ENCODE peak calls at places on chromosome 9, in seven cellular contexts. One of them, this sample, is unnamed.

GRCh38 chr9:137679695-137680305 is 61.0 kb downstream of the EHMT1 start:
- DNase-seq in BJ: no peak
- DNase-seq in endothelial cell: no peak
- DNase-seq in LNCaP clone FGC: no peak
- DNase-seq in B cell: no peak
- DNase-seq in A549: no peak
- DNase-seq in kidney epithelial cell: no peak
- DNase-seq in this sample: no peak

GRCh38 chr9:131126059-131126426 is 657 bp downstream of the NUP214 start:
- DNase-seq in A549: no peak
- DNase-seq in B cell: no peak
- DNase-seq in kidney epithelial cell: no peak
- DNase-seq in LNCaP clone FGC: no peak
- DNase-seq in endothelial cell: no peak
- DNase-seq in BJ: no peak
- DNase-seq in this sample: no peak

GRCh38 chr9:121958530-121958929 is 134.6 kb downstream of the TTLL11 start:
- DNase-seq in kidney epithelial cell: no peak
- DNase-seq in B cell: no peak
- DNase-seq in A549: no peak
- DNase-seq in endothelial cell: no peak
- DNase-seq in BJ: no peak
- DNase-seq in LNCaP clone FGC: no peak
- DNase-seq in this sample: no peak

GRCh38 chr9:109986423-109987055 is 206.5 kb downstream of the PALM2AKAP2 start:
- DNase-seq in A549: peak
- DNase-seq in kidney epithelial cell: peak
- DNase-seq in LNCaP clone FGC: no peak
- DNase-seq in BJ: peak
- DNase-seq in B cell: no peak
- DNase-seq in endothelial cell: no peak
- DNase-seq in this sample: no peak

GRCh38 chr9:114745108-114745848 is 60.6 kb downstream of the TNFSF15 start:
- DNase-seq in A549: no peak
- DNase-seq in B cell: no peak
- DNase-seq in endothelial cell: no peak
- DNase-seq in kidney epithelial cell: no peak
- DNase-seq in BJ: no peak
- DNase-seq in LNCaP clone FGC: no peak
- DNase-seq in this sample: no peak

GRCh38 chr9:136805207-136805740 is 2.5 kb upstream of the RABL6 start:
- DNase-seq in A549: no peak
- DNase-seq in LNCaP clone FGC: no peak
- DNase-seq in B cell: no peak
- DNase-seq in kidney epithelial cell: no peak
- DNase-seq in endothelial cell: no peak
- DNase-seq in BJ: no peak
- DNase-seq in this sample: no peak

GRCh38 chr9:21465859-21466518 is 16.1 kb downstream of the IFNE start:
- DNase-seq in A549: peak
- DNase-seq in endothelial cell: peak
- DNase-seq in kidney epithelial cell: no peak
- DNase-seq in B cell: no peak
- DNase-seq in BJ: peak
- DNase-seq in LNCaP clone FGC: peak
- DNase-seq in this sample: no peak

GRCh38 chr9:98214811-98215210 is 22.4 kb upstream of the CORO2A start:
- DNase-seq in endothelial cell: no peak
- DNase-seq in BJ: no peak
- DNase-seq in kidney epithelial cell: no peak
- DNase-seq in A549: no peak
- DNase-seq in B cell: no peak
- DNase-seq in LNCaP clone FGC: no peak
- DNase-seq in this sample: no peak

GRCh38 chr9:93679536-93680444 is 103.4 kb downstream of the PHF2 start:
- DNase-seq in BJ: no peak
- DNase-seq in A549: no peak
- DNase-seq in B cell: peak
- DNase-seq in LNCaP clone FGC: no peak
- DNase-seq in kidney epithelial cell: no peak
- DNase-seq in endothelial cell: peak
- DNase-seq in this sample: peak

GRCh38 chr9:653421-653820 is 188.1 kb upstream of the DMRT1 start:
- DNase-seq in endothelial cell: no peak
- DNase-seq in A549: no peak
- DNase-seq in LNCaP clone FGC: no peak
- DNase-seq in BJ: no peak
- DNase-seq in kidney epithelial cell: no peak
- DNase-seq in B cell: no peak
- DNase-seq in this sample: no peak

GRCh38 chr9:80378669-80379293 is 807.0 kb downstream of the TLE4 start:
- DNase-seq in LNCaP clone FGC: no peak
- DNase-seq in kidney epithelial cell: no peak
- DNase-seq in B cell: no peak
- DNase-seq in BJ: no peak
- DNase-seq in endothelial cell: no peak
- DNase-seq in A549: no peak
- DNase-seq in this sample: no peak

DNA sequence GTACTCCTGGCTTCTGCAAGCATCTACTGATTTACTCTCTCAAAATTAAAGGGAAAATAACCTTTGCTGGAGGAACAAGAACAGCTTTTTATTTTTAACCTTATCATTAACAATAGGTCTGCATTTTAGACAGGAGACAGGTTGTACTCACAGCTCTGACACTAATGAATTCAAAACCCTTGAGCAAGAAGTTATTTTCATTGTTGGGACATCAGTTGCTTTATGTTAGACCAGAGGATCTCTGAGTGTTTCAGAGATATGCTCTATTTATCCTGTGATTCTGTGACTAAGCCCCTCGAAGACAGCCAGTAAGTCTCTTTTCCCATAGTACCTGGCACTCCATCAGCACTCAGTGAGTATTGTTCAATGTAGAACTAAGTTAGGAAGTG is 190.2 kb upstream of the PCSK5 start:
- DNase-seq in kidney epithelial cell: no peak
- DNase-seq in LNCaP clone FGC: no peak
- DNase-seq in B cell: no peak
- DNase-seq in endothelial cell: no peak
- DNase-seq in BJ: no peak
- DNase-seq in A549: no peak
- DNase-seq in this sample: no peak
- TF ChIP-seq CTCF in kidney epithelial cell: no peak
- TF ChIP-seq CTCF in LNCaP clone FGC: no peak
- TF ChIP-seq CTCF in B cell: no peak
- TF ChIP-seq CTCF in endothelial cell: no peak
- TF ChIP-seq CTCF in BJ: no peak
- TF ChIP-seq CTCF in A549: no peak
- TF ChIP-seq CTCF in this sample: no peak

GRCh38 chr9:126703330-126704156 is 89.8 kb downstream of the LMX1B start:
- DNase-seq in LNCaP clone FGC: no peak
- DNase-seq in kidney epithelial cell: no peak
- DNase-seq in B cell: no peak
- DNase-seq in BJ: no peak
- DNase-seq in A549: no peak
- DNase-seq in endothelial cell: peak
- DNase-seq in this sample: peak

GRCh38 chr9:126700903-126701819 is 87.4 kb downstream of the LMX1B start:
- DNase-seq in kidney epithelial cell: no peak
- DNase-seq in endothelial cell: peak
- DNase-seq in LNCaP clone FGC: no peak
- DNase-seq in B cell: no peak
- DNase-seq in BJ: no peak
- DNase-seq in A549: no peak
- DNase-seq in this sample: no peak

GRCh38 chr9:126704157-126704941 is 90.6 kb downstream of the LMX1B start:
- DNase-seq in B cell: no peak
- DNase-seq in kidney epithelial cell: peak
- DNase-seq in LNCaP clone FGC: no peak
- DNase-seq in endothelial cell: peak
- DNase-seq in A549: peak
- DNase-seq in BJ: no peak
- DNase-seq in this sample: peak

GRCh38 chr9:126701820-126702500 is 88.2 kb downstream of the LMX1B start:
- DNase-seq in BJ: no peak
- DNase-seq in B cell: no peak
- DNase-seq in kidney epithelial cell: no peak
- DNase-seq in LNCaP clone FGC: no peak
- DNase-seq in A549: no peak
- DNase-seq in endothelial cell: peak
- DNase-seq in this sample: no peak

DNA sequence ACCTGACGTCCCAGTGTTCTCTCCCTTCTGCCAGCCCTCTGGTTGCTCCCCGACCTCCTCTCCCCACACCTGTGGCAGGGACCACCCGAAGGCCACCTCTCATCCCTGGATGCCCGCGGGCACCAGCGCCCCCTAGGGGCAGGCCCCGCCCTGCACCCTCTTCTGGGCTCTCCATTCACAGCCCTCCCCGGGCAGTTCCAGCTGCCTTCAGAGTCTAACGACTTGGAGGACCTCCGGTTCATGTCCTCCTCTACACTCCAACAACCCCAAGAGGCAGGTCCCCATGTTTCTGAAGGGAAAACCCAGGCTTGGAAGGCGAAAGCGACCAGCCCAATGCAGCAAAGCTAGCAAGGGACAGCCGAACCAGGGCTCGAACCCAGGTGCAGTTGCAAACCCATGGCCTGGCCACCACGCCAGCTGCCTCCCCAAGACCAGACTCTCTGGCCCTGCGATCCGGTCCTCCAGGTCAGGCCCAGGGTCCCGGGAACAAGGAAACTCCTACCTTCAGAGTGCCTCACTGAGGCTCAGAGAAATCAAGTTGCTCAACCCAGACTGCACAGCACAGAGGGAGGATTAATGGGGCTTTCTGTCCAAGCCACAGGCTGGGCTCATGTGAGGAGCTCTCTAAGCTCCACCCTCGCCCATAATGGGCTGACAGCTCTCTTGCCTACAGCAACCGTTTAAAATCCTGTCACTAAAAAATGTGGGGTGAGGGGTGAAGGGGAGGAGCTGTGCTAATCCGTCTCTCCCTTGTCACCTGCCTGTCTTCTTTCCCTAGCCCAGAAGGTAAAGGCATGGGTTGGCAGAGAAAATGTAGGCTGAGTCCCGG is 89.0 kb downstream of the LMX1B start:
- DNase-seq in A549: no peak
- DNase-seq in BJ: no peak
- DNase-seq in kidney epithelial cell: no peak
- DNase-seq in B cell: no peak
- DNase-seq in LNCaP clone FGC: no peak
- DNase-seq in endothelial cell: peak
- DNase-seq in this sample: peak
- TF ChIP-seq CTCF in A549: peak
- TF ChIP-seq CTCF in BJ: peak
- TF ChIP-seq CTCF in kidney epithelial cell: peak
- TF ChIP-seq CTCF in B cell: peak
- TF ChIP-seq CTCF in LNCaP clone FGC: peak
- TF ChIP-seq CTCF in endothelial cell: peak
- TF ChIP-seq CTCF in this sample: peak

DNA sequence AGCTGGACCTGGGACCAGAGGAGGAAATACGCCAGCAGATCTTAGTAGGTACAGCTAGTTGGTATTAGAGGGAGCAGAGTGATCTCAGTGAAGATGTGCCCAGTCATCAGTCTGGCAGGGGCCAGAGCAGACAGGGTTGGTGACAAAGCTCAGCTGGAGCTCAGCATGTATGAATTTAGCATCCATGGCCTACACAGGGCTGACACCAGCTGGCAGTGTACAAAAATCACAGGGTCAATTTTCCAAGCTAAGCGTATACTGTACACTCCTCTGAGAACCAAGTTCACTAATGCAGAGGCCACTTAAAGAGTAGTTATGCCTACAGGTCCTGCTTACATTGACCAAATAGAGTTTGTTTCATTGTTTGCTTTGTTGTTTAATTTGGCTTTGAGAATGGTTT is 146.6 kb downstream of the SLC24A2 start:
- DNase-seq in kidney epithelial cell: no peak
- DNase-seq in endothelial cell: no peak
- DNase-seq in BJ: no peak
- DNase-seq in B cell: no peak
- DNase-seq in A549: no peak
- DNase-seq in LNCaP clone FGC: peak
- DNase-seq in this sample: no peak
- TF ChIP-seq CTCF in kidney epithelial cell: no peak
- TF ChIP-seq CTCF in endothelial cell: no peak
- TF ChIP-seq CTCF in BJ: no peak
- TF ChIP-seq CTCF in B cell: no peak
- TF ChIP-seq CTCF in A549: no peak
- TF ChIP-seq CTCF in LNCaP clone FGC: peak
- TF ChIP-seq CTCF in this sample: no peak

GRCh38 chr9:84300271-84300670 is 40.3 kb downstream of the SLC28A3 start:
- DNase-seq in A549: no peak
- DNase-seq in endothelial cell: no peak
- DNase-seq in LNCaP clone FGC: no peak
- DNase-seq in kidney epithelial cell: no peak
- DNase-seq in B cell: no peak
- DNase-seq in BJ: no peak
- DNase-seq in this sample: no peak

GRCh38 chr9:84294551-84294950 is 46.0 kb downstream of the SLC28A3 start:
- DNase-seq in BJ: no peak
- DNase-seq in LNCaP clone FGC: no peak
- DNase-seq in kidney epithelial cell: no peak
- DNase-seq in A549: peak
- DNase-seq in B cell: no peak
- DNase-seq in endothelial cell: no peak
- DNase-seq in this sample: no peak

GRCh38 chr9:84293001-84293798 is 47.4 kb downstream of the SLC28A3 start:
- DNase-seq in kidney epithelial cell: no peak
- DNase-seq in A549: no peak
- DNase-seq in B cell: no peak
- DNase-seq in endothelial cell: no peak
- DNase-seq in LNCaP clone FGC: no peak
- DNase-seq in BJ: no peak
- DNase-seq in this sample: no peak

GRCh38 chr9:84296146-84296843 is 44.3 kb downstream of the SLC28A3 start:
- DNase-seq in LNCaP clone FGC: no peak
- DNase-seq in B cell: no peak
- DNase-seq in A549: peak
- DNase-seq in BJ: no peak
- DNase-seq in endothelial cell: no peak
- DNase-seq in kidney epithelial cell: no peak
- DNase-seq in this sample: no peak

DNA sequence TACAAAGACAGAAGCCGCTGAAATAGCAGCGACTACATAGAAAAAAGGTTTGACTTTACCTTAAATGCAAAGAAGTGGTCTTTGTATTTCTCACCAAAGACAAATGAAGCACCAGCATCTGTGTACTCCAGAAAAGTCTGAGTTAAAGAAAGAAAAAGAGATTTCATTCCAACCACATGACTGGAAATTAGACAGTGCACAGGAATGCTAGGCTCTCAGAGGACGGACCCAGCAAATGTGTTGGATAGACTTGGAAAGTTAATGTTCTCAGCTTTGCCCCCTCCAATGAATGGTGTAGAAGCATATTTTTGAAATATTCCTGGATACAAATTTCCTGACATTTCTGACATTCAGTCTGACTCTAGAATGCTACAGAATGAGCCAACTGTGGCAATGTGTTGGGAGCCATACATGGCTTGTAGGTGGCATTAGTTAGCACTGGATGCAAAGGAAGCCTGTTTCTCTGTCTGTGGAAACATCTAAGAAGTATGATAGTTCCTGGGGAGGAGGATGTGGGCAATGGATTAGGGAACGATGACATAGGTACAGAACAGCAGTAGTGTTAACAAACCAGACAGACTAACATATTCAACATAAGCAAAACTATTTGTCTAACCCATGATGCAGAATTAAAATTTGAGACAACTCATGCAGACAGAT is 43.3 kb downstream of the SLC28A3 start:
- DNase-seq in kidney epithelial cell: no peak
- DNase-seq in BJ: no peak
- DNase-seq in A549: no peak
- DNase-seq in B cell: no peak
- DNase-seq in endothelial cell: no peak
- DNase-seq in LNCaP clone FGC: no peak
- DNase-seq in this sample: no peak
- TF ChIP-seq CTCF in kidney epithelial cell: no peak
- TF ChIP-seq CTCF in BJ: no peak
- TF ChIP-seq CTCF in A549: no peak
- TF ChIP-seq CTCF in B cell: no peak
- TF ChIP-seq CTCF in endothelial cell: no peak
- TF ChIP-seq CTCF in LNCaP clone FGC: no peak
- TF ChIP-seq CTCF in this sample: no peak

This sample was measured in type B pancreatic cell.